ENCODE peak calls at places on chromosomes 7 and 10, in six cellular contexts. N, W, Z, M, P and L are unnamed samples.

GRCh38 chr10:64617071-64617470 is 1095.9 kb downstream of the REEP3 start:
- DNase-seq in Z (no peak), P (no peak), W (no peak), N (no peak), M (no peak), L (no peak)

GRCh38 chr10:65778753-65779152 is 1147.1 kb upstream of the LRRTM3 start:
- DNase-seq in P (no peak), W (no peak), N (no peak), Z (no peak), M (no peak), L (no peak)

GRCh38 chr10:306654-307185 is 171.5 kb downstream of the ZMYND11 start:
- DNase-seq in P (no peak), Z (no peak), M (no peak), W (no peak), N (no peak), L (no peak)

GRCh38 chr7:143331179-143331825 is 15.4 kb downstream of the CLCN1 start:
- DNase-seq in Z (peak; percentile 88), M (no peak), N (no peak), W (no peak), P (peak; percentile 65), L (no peak)

GRCh38 chr7:98641646-98642489 is 24.8 kb downstream of the NPTX2 start:
- DNase-seq in Z (no peak), P (no peak), W (no peak), M (no peak), N (peak; percentile 61), L (no peak)

GRCh38 chr10:114244126-114244525 is 5.1 kb downstream of the VWA2 start:
- DNase-seq in Z (no peak), P (no peak), W (no peak), M (no peak), N (no peak), L (no peak)

GRCh38 chr10:12063483-12063818 is 5.3 kb upstream of the DHTKD1 start:
- DNase-seq in Z (no peak), W (no peak), P (no peak), N (no peak), M (no peak), L (no peak)

GRCh38 chr7:105389090-105389650 is 449 bp upstream of the SRPK2 start:
- DNase-seq in Z (peak; percentile 49), W (peak; percentile 33), P (peak; percentile 66), N (peak; percentile 48), M (peak; percentile 46), L (peak; percentile 68)

GRCh38 chr10:63711866-63712716 is 190.9 kb downstream of the REEP3 start:
- DNase-seq in P (peak; percentile 93), Z (peak; percentile 92), M (peak; percentile 94), W (no peak), N (peak; percentile 95), L (peak; percentile 90)

GRCh38 chr10:88008866-88009470 is 145.5 kb downstream of the PTEN start:
- DNase-seq in W (no peak), P (peak; percentile 81), Z (no peak), M (no peak), N (no peak), L (no peak)

GRCh38 chr7:143284591-143285453 is at the start of gene TMEM139:
- DNase-seq in M (no peak), Z (no peak), W (no peak), P (no peak), N (peak; percentile 85), L (no peak)

GRCh38 chr10:54843932-54844331 is 42.9 kb upstream of the PCDH15 start:
- DNase-seq in M (no peak), P (no peak), N (no peak), W (no peak), Z (no peak), L (no peak)

GRCh38 chr7:42886129-42886528 is 25.7 kb downstream of the C7orf25 start:
- DNase-seq in M (no peak), Z (no peak), N (no peak), W (no peak), P (peak; percentile 33), L (no peak)

GRCh38 chr7:107939472-107940145 is 48.6 kb downstream of the DLD start:
- DNase-seq in N (no peak), Z (peak; percentile 62), M (peak; percentile 63), P (no peak), W (no peak), L (peak; percentile 62)

GRCh38 chr7:132298782-132299181 is 277.5 kb downstream of the PLXNA4 start:
- DNase-seq in N (no peak), Z (peak; percentile 42), M (no peak), P (peak; percentile 75), W (no peak), L (no peak)

GRCh38 chr10:24872049-24872789 is 80.2 kb downstream of the PRTFDC1 start:
- DNase-seq in N (no peak), Z (no peak), M (no peak), P (peak; percentile 37), W (no peak), L (no peak)

GRCh38 chr10:44939691-44940401 is 19.8 kb upstream of the RASSF4 start:
- DNase-seq in Z (no peak), W (no peak), N (no peak), M (no peak), P (no peak), L (no peak)
- H3K27ac ChIP-seq in Z (no peak overlapping the region), W (no peak overlapping the region), N (no peak overlapping the region), M (no peak overlapping the region), P (peak overlapping the region; percentile 45), L (no peak overlapping the region)

DNA sequence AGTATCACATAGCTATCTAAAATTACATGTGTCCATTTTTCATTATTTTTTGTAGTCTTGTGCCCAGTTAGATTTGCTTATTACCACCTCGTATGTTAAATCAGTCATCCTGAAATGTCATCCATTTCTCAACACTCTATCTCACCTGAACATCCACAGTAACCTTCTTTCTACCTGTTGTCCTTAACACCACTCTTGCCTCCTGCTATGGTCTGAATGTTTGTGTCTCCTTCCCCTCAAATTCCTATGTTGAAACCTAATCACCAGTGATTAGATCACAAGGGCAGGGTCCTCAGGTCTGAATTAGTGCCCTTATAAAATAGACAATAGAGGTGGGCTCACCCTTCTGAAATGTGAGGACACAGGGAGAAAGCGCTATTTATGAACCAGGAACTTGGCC is 80.2 kb upstream of the ASAH2 start:
- DNase-seq in N (no peak), P (no peak), M (no peak), W (no peak), Z (no peak), L (no peak)
- H3K27ac ChIP-seq in N (no peak overlapping the region), P (no peak overlapping the region), M (no peak overlapping the region), W (no peak overlapping the region), Z (no peak overlapping the region), L (no peak overlapping the region)

DNA sequence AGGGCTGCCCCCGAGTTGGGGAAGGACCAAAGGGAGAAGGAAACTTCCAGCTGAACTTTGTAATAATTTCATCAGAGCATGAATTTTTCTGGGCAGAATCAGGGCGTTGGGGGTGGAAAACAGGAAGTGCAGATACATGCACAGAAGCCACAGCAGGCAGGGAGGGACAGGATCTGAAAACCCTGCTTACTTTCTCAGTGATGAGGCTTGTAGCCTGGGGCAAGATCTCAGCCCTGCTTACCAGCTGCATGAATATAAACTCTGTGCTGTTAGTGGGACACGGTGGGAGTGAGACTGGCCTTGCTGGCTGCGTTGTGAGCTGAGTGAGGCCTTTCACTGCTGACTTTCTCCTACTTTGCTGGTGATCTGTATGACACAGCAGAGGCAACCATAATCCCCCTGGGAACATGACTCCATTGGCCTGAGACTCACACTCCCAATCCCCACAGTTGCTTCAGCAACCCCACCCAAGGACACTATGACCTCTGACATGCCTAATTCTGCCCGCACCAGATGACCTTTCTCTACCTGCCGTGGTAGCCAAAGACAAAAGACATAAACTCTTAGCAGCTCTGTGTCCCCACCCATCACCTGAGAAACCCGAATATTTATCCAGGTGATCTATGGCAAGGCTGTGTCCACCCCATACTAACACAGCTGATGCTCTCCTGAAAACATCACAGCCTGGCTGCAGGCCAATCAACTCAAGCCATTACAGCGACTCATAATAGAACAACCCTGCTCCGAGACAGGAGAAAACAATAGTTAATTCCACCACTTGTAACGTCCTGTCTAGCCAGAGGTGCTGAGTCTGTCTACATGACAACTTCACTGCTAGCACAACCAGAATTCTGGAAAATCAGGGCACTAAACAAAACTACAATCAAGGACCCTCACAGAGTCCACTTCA is 190.7 kb upstream of the CHRM2 start:
- DNase-seq in N (no peak), M (no peak), P (peak; percentile 69), W (no peak), Z (peak; percentile 71), L (no peak)
- H3K27ac ChIP-seq in N (no peak overlapping the region), M (no peak overlapping the region), P (peak overlapping the region; percentile 26), W (no peak overlapping the region), Z (peak overlapping the region; percentile 18), L (no peak overlapping the region)

GRCh38 chr10:74079914-74080590 is 70.6 kb downstream of the AP3M1 start:
- DNase-seq in P (no peak), W (no peak), M (no peak), Z (no peak), N (no peak), L (no peak)
- H3K27ac ChIP-seq in P (peak overlapping the region; percentile 88), W (no peak overlapping the region), M (peak overlapping the region; percentile 5), Z (peak overlapping the region; percentile 57), N (no peak overlapping the region), L (peak overlapping the region; percentile 62)

DNA sequence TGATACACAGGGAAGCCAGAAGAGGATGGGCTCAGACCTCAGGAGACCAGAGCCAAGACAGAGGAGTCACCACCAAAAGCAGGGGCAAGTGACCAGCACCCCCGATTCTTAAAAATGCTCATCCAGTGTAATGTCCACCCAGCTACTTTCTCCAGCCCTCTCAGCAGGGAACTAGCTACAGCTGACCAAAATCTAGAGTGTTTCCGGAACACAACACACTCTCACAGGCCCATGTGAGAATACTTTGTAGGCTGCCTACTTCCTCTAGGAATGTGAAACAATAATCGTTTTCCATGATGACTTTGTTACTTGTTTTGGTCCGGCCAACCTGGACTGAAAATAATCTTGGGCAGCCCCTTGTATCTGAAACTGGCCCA is 14.5 kb downstream of the PSAP start:
- DNase-seq in P (no peak), W (no peak), N (no peak), M (peak; percentile 25), Z (peak; percentile 36), L (no peak)
- H3K27ac ChIP-seq in P (peak overlapping the region; percentile 67), W (no peak overlapping the region), N (peak overlapping the region; percentile 73), M (peak overlapping the region; percentile 82), Z (peak overlapping the region; percentile 49), L (peak overlapping the region; percentile 97)

DNA sequence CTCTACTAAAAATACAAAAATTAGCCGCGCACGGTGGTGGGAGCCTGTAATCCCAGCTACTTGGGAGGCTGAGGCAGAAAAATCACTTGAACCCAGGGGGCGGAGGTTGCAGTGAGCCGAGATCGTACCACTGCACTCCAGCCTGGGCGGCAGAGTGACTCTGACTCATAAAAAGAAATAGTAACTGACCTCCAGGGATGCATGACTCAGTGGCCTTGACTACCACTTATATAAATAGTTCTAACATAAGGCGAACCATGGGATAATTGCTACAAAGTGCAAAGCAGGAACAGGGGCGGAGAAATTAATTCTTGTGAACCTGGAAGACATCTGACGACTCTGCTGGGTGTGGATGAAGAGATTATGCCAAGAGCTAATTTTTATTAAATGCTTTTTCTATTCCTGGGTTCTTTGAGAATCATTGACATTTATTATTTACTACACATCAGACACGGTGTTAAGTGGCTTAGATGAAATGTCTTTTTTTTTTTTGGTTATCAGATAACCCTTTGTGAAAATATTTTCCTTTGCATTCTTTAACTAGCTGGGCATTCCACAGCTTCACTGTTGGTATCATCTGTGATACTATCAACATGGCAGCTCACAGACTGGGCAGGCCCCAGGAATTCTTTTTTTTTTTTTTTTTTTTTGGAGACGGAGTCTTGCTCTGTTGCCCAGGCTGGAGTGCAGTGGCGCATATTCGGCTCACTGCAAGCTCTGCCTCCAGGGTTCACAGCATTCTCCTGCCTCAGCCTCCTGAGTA is 28.2 kb downstream of the ANKRD16 start:
- DNase-seq in W (no peak), Z (peak; percentile 95), N (no peak), M (no peak), P (peak; percentile 93), L (no peak)
- H3K27ac ChIP-seq in W (no peak overlapping the region), Z (peak overlapping the region; percentile 81), N (no peak overlapping the region), M (no peak overlapping the region), P (peak overlapping the region; percentile 57), L (no peak overlapping the region)